ENCODE peak calls at places on chromosome 16, in six cellular contexts. One of them, this sample, is unnamed.

GRCh38 chr16:53094013-53094630 is 39.3 kb downstream of the CHD9 start:
- DNase-seq in nephron progenitor cell: no peak
- DNase-seq in nucleus accumbens: peak; percentile 44
- DNase-seq in T-cell: no peak
- DNase-seq in activated CD4-positive, alpha-beta T cell treated with anti-CD3 and anti-CD28 coated beads, Interleukin-2, amount 50 U/mL, for 1 hour: peak; percentile 22
- DNase-seq in aorta: peak; percentile 72
- DNase-seq in this sample: no peak

GRCh38 chr16:77289331-77289809 is 90.2 kb downstream of the SYCE1L start:
- DNase-seq in nephron progenitor cell: peak; percentile 23
- DNase-seq in nucleus accumbens: no peak
- DNase-seq in T-cell: no peak
- DNase-seq in activated CD4-positive, alpha-beta T cell treated with anti-CD3 and anti-CD28 coated beads, Interleukin-2, amount 50 U/mL, for 1 hour: no peak
- DNase-seq in aorta: no peak
- DNase-seq in this sample: no peak

GRCh38 chr16:58548378-58548777 is 33.1 kb downstream of the SETD6 start:
- DNase-seq in nephron progenitor cell: no peak
- DNase-seq in nucleus accumbens: no peak
- DNase-seq in T-cell: no peak
- DNase-seq in activated CD4-positive, alpha-beta T cell treated with anti-CD3 and anti-CD28 coated beads, Interleukin-2, amount 50 U/mL, for 1 hour: no peak
- DNase-seq in aorta: no peak
- DNase-seq in this sample: no peak

GRCh38 chr16:23578096-23578830 is 17.9 kb downstream of the NDUFAB1 start:
- DNase-seq in nephron progenitor cell: no peak
- DNase-seq in nucleus accumbens: no peak
- DNase-seq in T-cell: no peak
- DNase-seq in activated CD4-positive, alpha-beta T cell treated with anti-CD3 and anti-CD28 coated beads, Interleukin-2, amount 50 U/mL, for 1 hour: no peak
- DNase-seq in aorta: no peak
- DNase-seq in this sample: no peak

GRCh38 chr16:15483857-15484256 is 49.5 kb downstream of the BMERB1 start:
- DNase-seq in nephron progenitor cell: no peak
- DNase-seq in nucleus accumbens: no peak
- DNase-seq in T-cell: no peak
- DNase-seq in activated CD4-positive, alpha-beta T cell treated with anti-CD3 and anti-CD28 coated beads, Interleukin-2, amount 50 U/mL, for 1 hour: no peak
- DNase-seq in aorta: no peak
- DNase-seq in this sample: no peak

GRCh38 chr16:1137604-1138003 is 15.3 kb upstream of the CACNA1H start:
- DNase-seq in nephron progenitor cell: no peak
- DNase-seq in nucleus accumbens: no peak
- DNase-seq in T-cell: no peak
- DNase-seq in activated CD4-positive, alpha-beta T cell treated with anti-CD3 and anti-CD28 coated beads, Interleukin-2, amount 50 U/mL, for 1 hour: no peak
- DNase-seq in aorta: no peak
- DNase-seq in this sample: no peak

GRCh38 chr16:67025151-67025550 is 3.8 kb upstream of the CBFB start:
- DNase-seq in nephron progenitor cell: no peak
- DNase-seq in nucleus accumbens: no peak
- DNase-seq in T-cell: no peak
- DNase-seq in activated CD4-positive, alpha-beta T cell treated with anti-CD3 and anti-CD28 coated beads, Interleukin-2, amount 50 U/mL, for 1 hour: no peak
- DNase-seq in aorta: no peak
- DNase-seq in this sample: peak; percentile 19

GRCh38 chr16:1093284-1094123 is 2.5 kb downstream of the C1QTNF8 start:
- DNase-seq in nephron progenitor cell: no peak
- DNase-seq in nucleus accumbens: no peak
- DNase-seq in T-cell: no peak
- DNase-seq in activated CD4-positive, alpha-beta T cell treated with anti-CD3 and anti-CD28 coated beads, Interleukin-2, amount 50 U/mL, for 1 hour: no peak
- DNase-seq in aorta: no peak
- DNase-seq in this sample: no peak

GRCh38 chr16:66007717-66008116 is 358.8 kb upstream of the CDH5 start:
- DNase-seq in nephron progenitor cell: peak; percentile 13
- DNase-seq in nucleus accumbens: no peak
- DNase-seq in T-cell: no peak
- DNase-seq in activated CD4-positive, alpha-beta T cell treated with anti-CD3 and anti-CD28 coated beads, Interleukin-2, amount 50 U/mL, for 1 hour: no peak
- DNase-seq in aorta: no peak
- DNase-seq in this sample: no peak

This sample was measured in naive thymus-derived CD4-positive, alpha-beta T cell.